ENCODE peak calls at places on chromosomes 12 and 14, in five cellular contexts. D, Y, K, M and C are unnamed samples.

GRCh38 chr12:79549531-79550271 is 141.1 kb downstream of the PAWR start:
- DNase-seq in D (no peak), Y (no peak), K (no peak), M (no peak), C (no peak)

GRCh38 chr14:59358105-59358504 is 107.1 kb downstream of the GPR135 start:
- DNase-seq in D (no peak), Y (no peak), K (peak), M (no peak), C (peak)

GRCh38 chr12:15693233-15693911 is 95.8 kb downstream of the EPS8 start:
- DNase-seq in D (no peak), Y (no peak), K (no peak), M (no peak), C (no peak)

GRCh38 chr14:105867961-105868599 is 341.7 kb downstream of the TMEM121 start:
- DNase-seq in D (no peak), Y (no peak), K (no peak), M (no peak), C (no peak)

GRCh38 chr12:50195832-50196231 is 28.7 kb upstream of the CERS5 start:
- DNase-seq in D (peak), Y (no peak), K (no peak), M (no peak), C (no peak)

GRCh38 chr12:58893421-58893986 is 26.8 kb downstream of the LRIG3 start:
- DNase-seq in D (no peak), Y (no peak), K (no peak), M (no peak), C (no peak)

GRCh38 chr14:25574949-25575348 is 525.0 kb upstream of the STXBP6 start:
- DNase-seq in D (no peak), Y (no peak), K (no peak), M (no peak), C (no peak)

GRCh38 chr12:19369691-19370148 is 69.6 kb upstream of the AEBP2 start:
- DNase-seq in D (no peak), Y (no peak), K (no peak), M (no peak), C (no peak)

GRCh38 chr12:114625294-114625851 is 58.6 kb downstream of the TBX3 start:
- DNase-seq in D (no peak), Y (no peak), K (peak), M (no peak), C (peak)

GRCh38 chr12:126807312-126807711 is 1459.7 kb upstream of the TMEM132C start:
- DNase-seq in D (no peak), Y (no peak), K (no peak), M (no peak), C (no peak)

GRCh38 chr14:24285351-24285750 is 14.0 kb upstream of the RABGGTA start:
- DNase-seq in D (no peak), Y (no peak), K (no peak), M (no peak), C (no peak)

GRCh38 chr12:56029666-56030293 is 8.9 kb downstream of the IKZF4 start:
- DNase-seq in D (no peak), Y (no peak), K (peak), M (no peak), C (peak)

GRCh38 chr12:22738945-22739344 is 114.0 kb downstream of the ETNK1 start:
- DNase-seq in D (no peak), Y (no peak), K (no peak), M (no peak), C (no peak)

GRCh38 chr12:97047361-97047760 is 140.3 kb downstream of the NEDD1 start:
- DNase-seq in D (no peak), Y (no peak), K (no peak), M (no peak), C (no peak)

GRCh38 chr12:7916936-7917335 is 19.1 kb downstream of the SLC2A3 start:
- DNase-seq in D (no peak), Y (no peak), K (no peak), M (no peak), C (peak)

GRCh38 chr14:79567306-79567705 is 644.0 kb downstream of the DIO2 start:
- DNase-seq in D (no peak), Y (no peak), K (no peak), M (no peak), C (no peak)

GRCh38 chr12:65192963-65193516 is 23.7 kb downstream of the LEMD3 start:
- DNase-seq in D (no peak), Y (no peak), K (no peak), M (no peak), C (no peak)

GRCh38 chr14:92511472-92512247 is 1.9 kb upstream of the RIN3 start:
- DNase-seq in D (no peak), Y (no peak), K (peak), M (no peak), C (no peak)

GRCh38 chr14:100438678-100439592 is 115.8 kb downstream of the SLC25A47 start:
- DNase-seq in D (no peak), Y (no peak), K (no peak), M (peak), C (no peak)

GRCh38 chr12:106195638-106196037 is 52.2 kb downstream of the CKAP4 start:
- DNase-seq in D (no peak), Y (no peak), K (no peak), M (no peak), C (no peak)